ENCODE peak calls at places on chromosomes 3 and 15, in five cellular contexts. W, M, Y, J and F are unnamed samples.

GRCh38 chr3:175121225-175121624 is 262.1 kb downstream of the NAALADL2 start:
- DNase-seq in M (no peak), W (no peak), Y (peak; percentile 15), J (no peak), F (no peak)

GRCh38 chr3:130276203-130276803 is 69.2 kb upstream of the COL6A5 start:
- DNase-seq in Y (peak; percentile 70), M (no peak), W (peak; percentile 62), J (peak; percentile 30), F (peak; percentile 37)

GRCh38 chr3:117035785-117036184 is 326.2 kb downstream of the TUSC7 start:
- DNase-seq in M (no peak), J (peak; percentile 23), W (peak; percentile 2), Y (no peak), F (no peak)

GRCh38 chr3:117998071-117998470 is 1036.6 kb downstream of the IGSF11 start:
- DNase-seq in J (no peak), Y (no peak), M (no peak), W (peak; percentile 5), F (no peak)

GRCh38 chr3:50435382-50435781 is 68.1 kb downstream of the CACNA2D2 start:
- DNase-seq in W (no peak), J (no peak), M (no peak), Y (no peak), F (no peak)

GRCh38 chr3:160400631-160401150 is 1.2 kb downstream of the SMC4 start:
- DNase-seq in Y (no peak), M (peak; percentile 7), J (peak; percentile 60), W (peak; percentile 29), F (no peak)

GRCh38 chr3:43365601-43366305 is 79.4 kb downstream of the SNRK start:
- DNase-seq in Y (no peak), W (no peak), M (no peak), J (no peak), F (no peak)

GRCh38 chr3:149152420-149152819 is 23.0 kb downstream of the HPS3 start:
- DNase-seq in W (peak; percentile 49), J (no peak), Y (no peak), M (no peak), F (no peak)

GRCh38 chr3:197854596-197855343 is 63.7 kb downstream of the LRCH3 start:
- DNase-seq in M (no peak), W (peak; percentile 96), Y (no peak), J (no peak), F (no peak)

GRCh38 chr3:138458774-138459499 is 24.5 kb downstream of the ESYT3 start:
- DNase-seq in J (no peak), M (no peak), W (no peak), Y (no peak), F (no peak)

GRCh38 chr3:141051641-141052569 is 758 bp downstream of the SPSB4 start:
- DNase-seq in W (peak; percentile 18), J (peak; percentile 73), Y (no peak), M (no peak), F (no peak)

GRCh38 chr15:101723161-101723873 is 956 bp downstream of the TARS3 start:
- DNase-seq in Y (peak; percentile 61), J (no peak), W (peak; percentile 49), M (peak; percentile 7), F (peak; percentile 7)

GRCh38 chr3:12975748-12976522 is 97.3 kb downstream of the IQSEC1 start:
- DNase-seq in M (no peak), W (no peak), Y (no peak), J (no peak), F (no peak)

GRCh38 chr15:51499379-51499976 is 123.1 kb downstream of the DMXL2 start:
- DNase-seq in M (no peak), Y (peak; percentile 51), W (peak; percentile 62), J (no peak), F (no peak)

GRCh38 chr3:38031022-38031994 is 1.9 kb upstream of the PLCD1 start:
- DNase-seq in J (no peak), M (peak; percentile 33), Y (no peak), W (peak; percentile 50), F (peak; percentile 26)

GRCh38 chr15:99435138-99435695 is 130.6 kb upstream of the MEF2A start:
- DNase-seq in M (no peak), Y (no peak), J (no peak), W (no peak), F (no peak)

GRCh38 chr3:23041918-23042696 is 161.0 kb upstream of the UBE2E2 start:
- DNase-seq in J (no peak), M (no peak), Y (no peak), W (peak; percentile 15), F (no peak)

GRCh38 chr3:8413337-8413926 is 88.2 kb upstream of the LMCD1 start:
- DNase-seq in M (no peak), Y (no peak), J (no peak), W (no peak), F (no peak)

GRCh38 chr3:127483902-127484591 is 106.5 kb downstream of the TPRA1 start:
- DNase-seq in M (no peak), J (no peak), Y (no peak), W (no peak), F (peak; percentile 20)

GRCh38 chr15:85607141-85607806 is 187.5 kb downstream of the KLHL25 start:
- DNase-seq in M (no peak), Y (no peak), W (peak; percentile 72), J (no peak), F (no peak)

GRCh38 chr3:160088492-160089137 is 100.0 kb downstream of the IL12A start:
- DNase-seq in Y (no peak), W (no peak), M (no peak), J (no peak), F (no peak)

GRCh38 chr3:102630531-102630930 is 195.7 kb downstream of the ZPLD1 start:
- DNase-seq in W (no peak), J (no peak), M (no peak), Y (no peak), F (no peak)

GRCh38 chr3:158802399-158803023 is 657 bp downstream of the MFSD1 start:
- DNase-seq in Y (peak; percentile 81), J (no peak), W (peak; percentile 54), M (no peak), F (no peak)

GRCh38 chr3:175741951-175742350 is 882.8 kb downstream of the NAALADL2 start:
- DNase-seq in M (no peak), W (peak; percentile 51), J (no peak), Y (no peak), F (no peak)

GRCh38 chr15:57607570-57608000 is 15.9 kb downstream of the MYZAP start:
- DNase-seq in M (no peak), J (no peak), W (peak; percentile 88), Y (no peak), F (no peak)

GRCh38 chr3:112689989-112690388 is 49.0 kb upstream of the CCDC80 start:
- DNase-seq in Y (no peak), J (peak; percentile 11), M (no peak), W (no peak), F (no peak)